ENCODE peak calls at places on chromosomes 4 and X, in nine cellular contexts. F is breast epithelium, L is lower leg skin, D is suprapubic skin, V is esophagus squamous epithelium, G is sigmoid colon, O is GM12892, I is heart left ventricle, Q is NB4. U is an unnamed sample.

GRCh38 chr4:105306158-105306781 is 159.6 kb downstream of the TET2 start:
- DNase-seq in V (no peak), G (no peak), Q (no peak), D (no peak), L (no peak), I (no peak), F (no peak), O (peak), U (no peak)

GRCh38 chr4:81807927-81808672 is 336.4 kb upstream of the RASGEF1B start:
- DNase-seq in V (no peak), G (no peak), Q (no peak), I (no peak), L (no peak), D (no peak), O (no peak), F (no peak), U (no peak)

GRCh38 chr4:26839534-26839951 is 21.1 kb upstream of the STIM2 start:
- DNase-seq in L (no peak), V (no peak), F (no peak), O (no peak), Q (peak), I (peak), D (no peak), G (no peak), U (no peak)

GRCh38 chr4:105140684-105141490 is 5.8 kb upstream of the TET2 start:
- DNase-seq in D (no peak), O (no peak), L (no peak), F (no peak), Q (peak), I (peak), G (no peak), V (no peak), U (peak)

GRCh38 chr4:2193321-2193720 is 48.6 kb downstream of the HAUS3 start:
- DNase-seq in G (no peak), L (no peak), Q (no peak), F (no peak), O (no peak), D (no peak), V (no peak), I (no peak), U (no peak)

GRCh38 chr4:164542431-164542830 is 211.5 kb upstream of the SMIM31 start:
- DNase-seq in F (no peak), O (no peak), G (no peak), D (no peak), V (no peak), L (no peak), I (no peak), Q (no peak), U (no peak)

GRCh38 chrX:153971632-153972367 is at the start of gene HCFC1:
- DNase-seq in L (peak), D (peak), Q (peak), V (peak), I (peak), O (peak), F (peak), G (peak), U (peak)

GRCh38 chr4:15691346-15692140 is 9.9 kb downstream of the FAM200B start:
- DNase-seq in Q (peak), V (no peak), O (no peak), F (no peak), I (no peak), D (no peak), G (no peak), L (no peak), U (no peak)

GRCh38 chrX:126448681-126449080 is 103.9 kb downstream of the DCAF12L1 start:
- DNase-seq in F (no peak), L (no peak), G (no peak), V (no peak), D (no peak), I (no peak), Q (no peak), O (no peak), U (no peak)

GRCh38 chr4:141763373-141763772 is 127.0 kb downstream of the IL15 start:
- DNase-seq in O (no peak), G (no peak), D (no peak), I (no peak), L (no peak), F (no peak), V (no peak), Q (no peak), U (no peak)

GRCh38 chr4:4783847-4784246 is 75.6 kb upstream of the MSX1 start:
- DNase-seq in F (no peak), O (no peak), V (no peak), I (no peak), L (peak), Q (no peak), D (no peak), G (no peak), U (no peak)

GRCh38 chr4:2786794-2787229 is 6.1 kb upstream of the SH3BP2 start:
- DNase-seq in G (no peak), I (no peak), O (no peak), Q (no peak), L (peak), V (no peak), D (peak), F (no peak), U (no peak)

GRCh38 chr4:28391877-28392276 is 1531.2 kb downstream of the STIM2 start:
- DNase-seq in I (no peak), V (no peak), G (no peak), Q (no peak), F (no peak), L (no peak), O (no peak), D (no peak), U (no peak)

GRCh38 chr4:47538516-47538915 is 53.4 kb downstream of the ATP10D start:
- DNase-seq in D (no peak), F (no peak), Q (no peak), G (no peak), V (no peak), O (no peak), I (no peak), L (no peak), U (peak)

GRCh38 chr4:24624381-24624780 is 40.0 kb upstream of the DHX15 start:
- DNase-seq in V (no peak), G (no peak), Q (no peak), F (no peak), O (no peak), D (no peak), I (no peak), L (no peak), U (no peak)

GRCh38 chrX:54937416-54937815 is 16.8 kb downstream of the TRO start:
- DNase-seq in Q (no peak), V (no peak), D (no peak), F (no peak), I (no peak), O (no peak), G (no peak), L (no peak), U (no peak)

GRCh38 chrX:32155044-32155638 is 1056.2 kb downstream of the DMD start:
- DNase-seq in G (no peak), Q (no peak), O (no peak), D (no peak), I (no peak), L (no peak), F (no peak), V (no peak), U (no peak)

GRCh38 chr4:105147226-105148151 is 813 bp downstream of the TET2 start:
- DNase-seq in V (no peak), F (no peak), O (no peak), G (peak), L (no peak), Q (peak), D (no peak), I (peak), U (peak)

GRCh38 chrX:41906515-41907165 is 16.7 kb downstream of the CASK start:
- DNase-seq in O (no peak), Q (no peak), L (no peak), D (no peak), F (no peak), I (no peak), G (no peak), V (no peak), U (no peak)

GRCh38 chrX:24148535-24149345 is 789 bp upstream of the ZFX start:
- DNase-seq in F (no peak), D (no peak), G (peak), Q (peak), L (peak), I (no peak), V (no peak), O (peak), U (peak)

DNA sequence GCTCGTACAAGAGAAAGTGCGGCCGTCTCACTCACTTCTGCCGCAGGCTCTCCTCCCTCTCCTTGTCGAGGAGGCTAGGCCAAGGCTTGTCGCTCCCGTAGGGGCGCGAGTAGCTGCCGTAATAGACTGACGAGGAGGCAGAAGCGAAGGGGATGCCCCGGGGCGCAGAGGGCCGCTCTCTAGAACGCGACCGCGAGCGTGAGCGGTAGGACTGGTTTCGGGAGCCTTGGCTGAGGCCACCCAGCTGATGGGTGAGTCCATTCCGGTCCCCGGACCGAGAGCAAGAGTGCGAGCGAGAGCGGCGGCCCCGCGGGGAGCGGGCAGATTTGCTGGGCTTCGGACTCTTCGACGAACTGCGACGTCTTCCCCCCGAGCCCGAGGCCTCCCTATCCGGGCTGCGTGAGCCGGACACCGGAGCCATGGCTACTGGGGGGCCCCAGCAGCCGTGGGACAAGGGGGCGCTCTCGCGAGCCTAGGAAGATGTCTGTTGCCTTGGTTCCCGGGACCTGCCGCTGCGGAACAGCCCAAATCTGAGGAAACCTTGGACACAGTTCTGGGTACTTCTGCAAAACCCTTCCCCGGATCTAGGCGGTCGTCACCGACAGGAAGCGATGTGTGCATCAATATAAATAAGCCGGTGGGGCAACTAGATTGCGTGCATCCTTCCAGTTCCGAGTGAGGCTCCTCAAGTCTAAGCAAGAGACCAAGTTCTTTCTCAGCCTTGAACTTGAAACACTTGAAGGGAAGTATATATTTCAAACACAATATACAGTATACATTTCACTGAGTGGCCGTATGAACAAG is at the start of gene NKAP:
- DNase-seq in V (peak), Q (peak), D (peak), I (peak), G (peak), F (peak), O (peak), L (peak), U (peak)
- TF ChIP-seq POLR2A in V (peak), Q (peak), D (no peak), I (peak), G (peak), F (peak), O (peak), L (no peak), U (peak)

GRCh38 chr4:1055721-1056590 is 44.5 kb downstream of the FGFRL1 start:
- DNase-seq in O (no peak), V (no peak), Q (peak), I (no peak), F (peak), D (peak), G (peak), L (peak), U (no peak)
- TF ChIP-seq POLR2A in O (no peak), V (peak), Q (peak), I (no peak), F (no peak), D (no peak), G (no peak), L (no peak), U (no peak)

GRCh38 chrX:86047174-86047991 is at the start of gene CHM:
- DNase-seq in O (peak), Q (peak), F (no peak), V (no peak), G (peak), I (peak), L (peak), D (peak), U (peak)
- TF ChIP-seq POLR2A in O (peak), Q (peak), F (no peak), V (peak), G (no peak), I (peak), L (no peak), D (no peak), U (peak)

GRCh38 chr4:80266267-80266901 is at the start of gene FGF5:
- DNase-seq in O (peak), F (no peak), V (no peak), G (peak), I (peak), Q (peak), D (no peak), L (no peak), U (no peak)

GRCh38 chr4:80264352-80264647 is 2.2 kb upstream of the FGF5 start:
- DNase-seq in F (no peak), G (no peak), V (no peak), I (no peak), L (no peak), D (no peak), Q (no peak), O (no peak), U (no peak)

GRCh38 chr4:80266902-80267380 is 477 bp downstream of the FGF5 start:
- DNase-seq in Q (peak), I (no peak), F (no peak), D (no peak), O (no peak), V (no peak), G (no peak), L (no peak), U (no peak)

GRCh38 chr4:80264825-80265224 is 1.6 kb upstream of the FGF5 start:
- DNase-seq in Q (no peak), V (no peak), F (no peak), G (no peak), I (no peak), O (no peak), L (no peak), D (no peak), U (no peak)

DNA sequence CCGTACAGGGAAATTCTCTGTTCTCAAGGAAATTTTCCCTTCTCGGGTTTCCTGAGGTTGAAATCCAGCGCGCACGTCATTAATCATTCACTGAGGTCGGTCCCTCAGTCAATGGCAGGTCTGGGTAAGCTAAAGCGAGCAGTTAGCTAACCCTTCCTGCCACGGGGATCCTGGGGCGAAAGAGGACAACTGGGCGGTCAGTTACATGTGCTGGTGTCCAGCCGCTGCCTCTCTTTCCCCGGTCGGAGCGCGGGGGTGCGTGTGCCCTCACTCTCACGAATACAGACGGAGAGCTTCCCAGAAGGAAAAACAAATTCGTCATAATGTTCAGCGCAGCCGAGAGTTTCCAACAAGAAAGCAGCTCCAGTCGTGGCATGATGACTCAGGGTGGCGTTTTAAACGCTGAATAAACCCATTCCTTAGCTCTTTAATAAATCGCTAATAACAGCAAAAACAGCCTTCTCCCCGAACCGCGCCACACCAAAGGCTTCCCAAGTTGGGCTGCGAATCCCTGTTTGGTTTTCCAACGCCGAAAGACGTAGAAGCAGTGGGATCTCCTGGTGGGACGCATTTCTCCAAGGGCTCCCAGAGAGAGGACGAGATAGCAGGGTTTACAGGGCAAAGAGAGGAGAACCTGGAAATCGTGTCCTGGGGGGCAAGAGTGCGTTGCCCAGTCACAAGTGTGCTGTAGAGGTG is 745 bp upstream of the FGF5 start:
- DNase-seq in D (no peak), F (no peak), O (no peak), G (no peak), I (no peak), L (no peak), V (no peak), Q (peak), U (no peak)
- TF ChIP-seq POLR2A in D (no peak), F (no peak), O (no peak), G (no peak), I (no peak), L (no peak), V (no peak), Q (no peak), U (no peak)

GRCh38 chr4:7425591-7426468 is 8.9 kb downstream of the PSAPL1 start:
- DNase-seq in L (peak), O (no peak), V (no peak), I (peak), Q (no peak), F (peak), D (peak), G (peak), U (no peak)
- TF ChIP-seq POLR2A in L (no peak), O (no peak), V (no peak), I (no peak), Q (no peak), F (no peak), D (no peak), G (no peak), U (no peak)